ENCODE peak calls at places on chromosomes 12 and 14, in four cellular contexts. B, R, Y and E are unnamed samples.

GRCh38 chr14:56514663-56515371 is 64.8 kb upstream of the TMEM260 start:
- DNase-seq in B (no peak), R (peak), Y (no peak), E (no peak)

GRCh38 chr14:41597647-41598046 is 9.0 kb upstream of the LRFN5 start:
- DNase-seq in Y (no peak), R (peak), B (no peak), E (no peak)

GRCh38 chr14:24965934-24966593 is 83.9 kb downstream of the STXBP6 start:
- DNase-seq in Y (no peak), B (no peak), R (peak), E (no peak)

GRCh38 chr12:122669397-122670070 is 33.6 kb downstream of the HCAR2 start:
- DNase-seq in R (no peak), Y (no peak), B (no peak), E (no peak)

GRCh38 chr12:15910864-15911696 is at the start of gene DERA:
- DNase-seq in Y (no peak), B (peak), R (peak), E (peak)

GRCh38 chr14:69483765-69484443 is 624 bp upstream of the PLEKHD1 start:
- DNase-seq in Y (no peak), R (no peak), B (no peak), E (no peak)

GRCh38 chr12:84701041-84701440 is 211.6 kb downstream of the SLC6A15 start:
- DNase-seq in B (no peak), R (no peak), Y (no peak), E (no peak)

GRCh38 chr14:73762375-73762822 is 48.2 kb upstream of the PNMA1 start:
- DNase-seq in R (peak), Y (peak), B (no peak), E (no peak)

GRCh38 chr12:1523558-1524050 is 70.8 kb downstream of the FBXL14 start:
- DNase-seq in B (no peak), Y (no peak), R (no peak), E (no peak)

GRCh38 chr12:33012226-33012625 is 115.6 kb upstream of the PKP2 start:
- DNase-seq in R (no peak), B (no peak), Y (no peak), E (no peak)

GRCh38 chr12:52359511-52360103 is 7.7 kb downstream of the KRT85 start:
- DNase-seq in R (no peak), Y (no peak), B (no peak), E (no peak)

GRCh38 chr14:91283666-91284065 is 39.2 kb upstream of the GPR68 start:
- DNase-seq in Y (no peak), R (no peak), B (no peak), E (no peak)

GRCh38 chr12:93336344-93336743 is 41.4 kb upstream of the NUDT4 start:
- DNase-seq in R (no peak), B (peak), Y (no peak), E (no peak)

GRCh38 chr12:2170376-2170775 is 117.6 kb downstream of the CACNA1C start:
- DNase-seq in B (no peak), Y (no peak), R (no peak), E (no peak)

GRCh38 chr14:69879175-69880047 is at the start of gene SMOC1:
- DNase-seq in Y (no peak), B (peak), R (no peak), E (peak)

GRCh38 chr14:91138511-91139359 is 24.9 kb downstream of the DGLUCY start:
- DNase-seq in B (peak), R (peak), Y (no peak), E (peak)

GRCh38 chr12:69014047-69014446 is 81.1 kb upstream of the CPM start:
- DNase-seq in R (no peak), B (no peak), Y (no peak), E (no peak)

GRCh38 chr14:59018460-59018859 is 170.0 kb upstream of the DAAM1 start:
- DNase-seq in R (no peak), B (no peak), Y (no peak), E (no peak)

GRCh38 chr12:12788131-12788530 is 2.7 kb downstream of the APOLD1 start:
- DNase-seq in B (no peak), Y (no peak), R (no peak), E (no peak)

GRCh38 chr12:51449569-51450246 is 25.1 kb downstream of the SLC4A8 start:
- DNase-seq in Y (no peak), B (no peak), R (no peak), E (no peak)

GRCh38 chr12:109277899-109278762 is 31.0 kb downstream of the FOXN4 start:
- DNase-seq in B (peak), Y (no peak), R (no peak), E (no peak)

GRCh38 chr12:111298583-111299436 is 70.1 kb downstream of the PHETA1 start:
- DNase-seq in B (peak), R (peak), Y (no peak), E (peak)

GRCh38 chr14:103526247-103526913 is 2.6 kb upstream of the TRMT61A start:
- DNase-seq in Y (no peak), B (no peak), R (no peak), E (no peak)

GRCh38 chr12:4959381-4959780 is 49.7 kb downstream of the KCNA1 start:
- DNase-seq in B (no peak), R (no peak), Y (no peak), E (no peak)

GRCh38 chr12:125786143-125786542 is 720.9 kb downstream of the AACS start:
- DNase-seq in Y (no peak), R (no peak), B (no peak), E (no peak)

GRCh38 chr12:131443019-131444000 is 267.6 kb upstream of the SFSWAP start:
- DNase-seq in R (no peak), Y (no peak), B (no peak), E (no peak)

GRCh38 chr14:74653386-74654138 is 41.5 kb upstream of the LTBP2 start:
- DNase-seq in B (no peak), Y (no peak), R (no peak), E (no peak)

GRCh38 chr14:38404100-38404541 is 148.2 kb upstream of the CLEC14A start:
- DNase-seq in R (no peak), B (no peak), Y (no peak), E (no peak)

GRCh38 chr14:33259764-33260163 is 321.1 kb downstream of the NPAS3 start:
- DNase-seq in B (no peak), Y (no peak), R (no peak), E (no peak)

GRCh38 chr14:101358320-101358569 is 203.1 kb upstream of the DIO3 start:
- DNase-seq in Y (no peak), R (no peak), B (no peak), E (no peak)

GRCh38 chr12:78684419-78684818 is 180.2 kb upstream of the SYT1 start:
- DNase-seq in Y (no peak), R (no peak), B (no peak), E (no peak)

GRCh38 chr14:58660407-58660806 is 22.6 kb downstream of the DACT1 start:
- DNase-seq in Y (no peak), B (no peak), R (no peak), E (no peak)

GRCh38 chr12:103645202-103645601 is 58.1 kb downstream of the STAB2 start:
- DNase-seq in Y (no peak), R (no peak), B (no peak), E (no peak)

GRCh38 chr12:46933947-46934346 is 108.2 kb upstream of the SLC38A4 start:
- DNase-seq in B (peak), R (peak), Y (no peak), E (peak)
- TF ChIP-seq FOXK2 in B (no peak), R (no peak), Y (no peak), E (no peak)

DNA sequence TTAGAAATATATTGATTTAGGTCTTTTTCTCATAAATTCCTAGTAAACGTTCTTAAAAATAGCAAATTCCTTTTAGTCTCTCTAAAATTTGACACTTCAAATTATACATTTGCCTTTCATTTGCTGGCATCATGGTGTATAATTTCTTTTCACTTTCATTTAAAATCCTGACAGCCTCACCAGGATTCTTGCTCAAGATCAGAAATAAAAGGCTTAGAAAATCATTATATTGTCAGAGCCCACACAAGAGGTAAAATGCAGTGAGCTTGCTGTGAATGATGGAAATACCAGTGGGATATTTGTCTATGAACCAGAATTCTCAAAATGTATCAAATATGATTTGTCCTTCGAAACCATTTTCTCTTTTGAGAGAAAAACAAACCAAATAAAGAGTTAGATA is 78.2 kb upstream of the PIK3C2G start:
- DNase-seq in Y (no peak), B (no peak), R (no peak), E (no peak)
- TF ChIP-seq FOXK2 in Y (no peak), B (no peak), R (no peak), E (no peak)

GRCh38 chr12:116636636-116637519 is 77.7 kb downstream of the MAP1LC3B2 start:
- DNase-seq in R (no peak), B (peak), Y (no peak), E (no peak)
- TF ChIP-seq FOXK2 in R (no peak), B (peak), Y (no peak), E (no peak)

DNA sequence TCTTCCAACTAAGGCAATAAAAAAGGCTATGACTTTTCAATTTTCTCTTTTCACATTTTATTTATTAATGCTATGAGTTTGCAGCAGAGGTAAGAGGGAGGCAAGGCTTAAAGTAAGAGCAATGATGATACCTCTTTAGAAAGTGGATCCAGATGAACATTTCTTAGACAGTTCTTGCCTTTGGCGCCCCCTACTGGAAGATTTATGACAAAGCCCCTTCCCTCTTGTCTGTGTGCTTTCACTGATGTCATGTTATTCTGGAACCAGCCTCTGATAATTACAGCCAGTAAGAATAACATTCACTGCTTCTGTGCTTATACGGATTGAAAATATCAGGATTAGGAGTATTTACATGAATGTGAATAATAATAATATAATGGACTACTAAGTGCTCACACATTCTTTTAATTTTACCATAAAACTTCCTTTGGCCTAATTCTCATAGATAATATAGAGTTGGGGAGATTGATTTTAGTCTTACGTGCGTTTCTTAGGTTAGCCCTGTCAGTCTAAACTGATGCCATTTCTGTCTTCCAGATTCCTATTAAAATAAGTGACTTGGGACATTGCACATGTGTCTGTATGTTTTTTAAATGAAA is 1929.9 kb upstream of the SEL1L start:
- DNase-seq in R (peak), B (peak), Y (no peak), E (peak)
- TF ChIP-seq FOXK2 in R (no peak), B (no peak), Y (no peak), E (no peak)